ENCODE peak calls at places on chromosome 14, in five cellular contexts. Z, I, F, Q and G are unnamed samples.

GRCh38 chr14:23617539-23617938 is 18.6 kb upstream of the DHRS2 start:
- DNase-seq in Z (no peak), I (no peak), F (no peak), Q (no peak), G (no peak)

GRCh38 chr14:87133073-87133815 is 859.7 kb downstream of the GALC start:
- DNase-seq in Z (no peak), I (no peak), F (no peak), Q (no peak), G (no peak)

GRCh38 chr14:35412281-35413057 is 7.9 kb upstream of the NFKBIA start:
- DNase-seq in Z (no peak), I (no peak), F (no peak), Q (no peak), G (no peak)

GRCh38 chr14:77347746-77348145 is 26.9 kb downstream of the GSTZ1 start:
- DNase-seq in Z (no peak), I (no peak), F (no peak), Q (no peak), G (peak)

GRCh38 chr14:56129941-56130340 is 11.7 kb downstream of the PELI2 start:
- DNase-seq in Z (no peak), I (no peak), F (no peak), Q (no peak), G (peak)

GRCh38 chr14:102584871-102585869 is 7.3 kb upstream of the RCOR1 start:
- DNase-seq in Z (no peak), I (no peak), F (no peak), Q (no peak), G (no peak)

GRCh38 chr14:70573050-70573449 is 27.4 kb downstream of the MED6 start:
- DNase-seq in Z (no peak), I (no peak), F (no peak), Q (no peak), G (no peak)

GRCh38 chr14:105204206-105204930 is 23.3 kb upstream of the NUDT14 start:
- DNase-seq in Z (no peak), I (no peak), F (no peak), Q (no peak), G (no peak)

GRCh38 chr14:104545151-104545931 is 34.2 kb upstream of the C14orf180 start:
- DNase-seq in Z (no peak), I (no peak), F (no peak), Q (no peak), G (no peak)

GRCh38 chr14:62694075-62694474 is 351.2 kb downstream of the KCNH5 start:
- DNase-seq in Z (no peak), I (no peak), F (no peak), Q (no peak), G (no peak)